ENCODE peak calls at places on chromosomes 5 and 9, in four cellular contexts. K is stomach, I is H1, V is sigmoid colon. H is an unnamed sample.

GRCh38 chr9:15104826-15105420 is 194.7 kb upstream of the FREM1 start:
- DNase-seq in K (no peak), I (peak; percentile 53), V (no peak), H (no peak)

GRCh38 chr9:2676466-2676865 is 40.8 kb upstream of the KCNV2 start:
- DNase-seq in K (peak; percentile 41), I (no peak), V (no peak), H (no peak)

GRCh38 chr5:135139397-135140134 is 105.5 kb upstream of the PITX1 start:
- DNase-seq in K (no peak), I (no peak), V (peak; percentile 73), H (no peak)

GRCh38 chr5:174523311-174524159 is 200.8 kb upstream of the MSX2 start:
- DNase-seq in K (no peak), I (no peak), V (no peak), H (no peak)

GRCh38 chr9:122191519-122191918 is 31.8 kb downstream of the MORN5 start:
- DNase-seq in K (no peak), I (no peak), V (no peak), H (peak; percentile 32)

GRCh38 chr9:71752928-71753327 is 15.4 kb downstream of the CEMIP2 start:
- DNase-seq in K (no peak), I (no peak), V (no peak), H (no peak)

GRCh38 chr9:107848598-107848997 is 359.0 kb upstream of the KLF4 start:
- DNase-seq in K (no peak), I (no peak), V (no peak), H (no peak)

GRCh38 chr9:19231126-19232035 is 888 bp downstream of the DENND4C start:
- DNase-seq in K (peak; percentile 26), I (no peak), V (peak; percentile 69), H (peak; percentile 89)

GRCh38 chr5:98865690-98866089 is 63.1 kb downstream of the CHD1 start:
- DNase-seq in K (no peak), I (no peak), V (no peak), H (no peak)

GRCh38 chr9:134053401-134053871 is 14.4 kb downstream of the BRD3 start:
- DNase-seq in K (no peak), I (no peak), V (peak; percentile 60), H (peak; percentile 68)

GRCh38 chr5:103519550-103519949 is 43.0 kb downstream of the NUDT12 start:
- DNase-seq in K (no peak), I (no peak), V (no peak), H (no peak)

GRCh38 chr9:38308136-38308535 is 84.4 kb upstream of the ALDH1B1 start:
- DNase-seq in K (no peak), I (peak; percentile 7), V (no peak), H (no peak)

GRCh38 chr5:92309336-92309991 is 926.3 kb upstream of the ARRDC3 start:
- DNase-seq in K (no peak), I (no peak), V (no peak), H (no peak)

GRCh38 chr5:14930486-14930885 is 58.9 kb upstream of the ANKH start:
- DNase-seq in K (no peak), I (no peak), V (no peak), H (no peak)

GRCh38 chr5:622359-622758 is 10.2 kb downstream of the CEP72 start:
- DNase-seq in K (no peak), I (no peak), V (peak; percentile 35), H (peak; percentile 50)

GRCh38 chr5:14608169-14608568 is 26.6 kb downstream of the OTULINL start:
- DNase-seq in K (no peak), I (no peak), V (no peak), H (no peak)

GRCh38 chr9:111839387-111839786 is 44.6 kb upstream of the SHOC1 start:
- DNase-seq in K (no peak), I (no peak), V (peak; percentile 71), H (peak; percentile 79)

GRCh38 chr9:100352201-100352726 is 478 bp downstream of the TEX10 start:
- DNase-seq in K (peak; percentile 25), I (no peak), V (peak; percentile 66), H (no peak)

GRCh38 chr5:10825897-10826644 is 65.0 kb upstream of the DAP start:
- DNase-seq in K (no peak), I (peak; percentile 54), V (no peak), H (no peak)

GRCh38 chr9:108117775-108118174 is 628.2 kb upstream of the KLF4 start:
- DNase-seq in K (no peak), I (no peak), V (no peak), H (no peak)

GRCh38 chr5:153753645-153754432 is 263.4 kb downstream of the GRIA1 start:
- DNase-seq in K (no peak), I (no peak), V (no peak), H (no peak)

GRCh38 chr9:4106744-4107143 is 193.1 kb downstream of the GLIS3 start:
- DNase-seq in K (no peak), I (no peak), V (no peak), H (no peak)

GRCh38 chr5:53123702-53124101 is 14.1 kb upstream of the MOCS2 start:
- DNase-seq in K (no peak), I (no peak), V (no peak), H (no peak)

GRCh38 chr5:119810217-119810616 is 180.9 kb downstream of the FAM170A start:
- DNase-seq in K (no peak), I (no peak), V (no peak), H (no peak)
- TF ChIP-seq POLR2AphosphoS5 in K (no peak), I (no peak), V (no peak), H (no peak)

GRCh38 chr5:61357745-61358144 is 25.7 kb downstream of the ZSWIM6 start:
- DNase-seq in K (no peak), I (peak; percentile 59), V (no peak), H (no peak)
- H3K4me1 ChIP-seq in K (peaks cover 10% of the 10 kb centered on the region), I (no peaks in the 10 kb centered on the region), V (peaks cover 48% of the 10 kb centered on the region), H (no peaks in the 10 kb centered on the region)

DNA sequence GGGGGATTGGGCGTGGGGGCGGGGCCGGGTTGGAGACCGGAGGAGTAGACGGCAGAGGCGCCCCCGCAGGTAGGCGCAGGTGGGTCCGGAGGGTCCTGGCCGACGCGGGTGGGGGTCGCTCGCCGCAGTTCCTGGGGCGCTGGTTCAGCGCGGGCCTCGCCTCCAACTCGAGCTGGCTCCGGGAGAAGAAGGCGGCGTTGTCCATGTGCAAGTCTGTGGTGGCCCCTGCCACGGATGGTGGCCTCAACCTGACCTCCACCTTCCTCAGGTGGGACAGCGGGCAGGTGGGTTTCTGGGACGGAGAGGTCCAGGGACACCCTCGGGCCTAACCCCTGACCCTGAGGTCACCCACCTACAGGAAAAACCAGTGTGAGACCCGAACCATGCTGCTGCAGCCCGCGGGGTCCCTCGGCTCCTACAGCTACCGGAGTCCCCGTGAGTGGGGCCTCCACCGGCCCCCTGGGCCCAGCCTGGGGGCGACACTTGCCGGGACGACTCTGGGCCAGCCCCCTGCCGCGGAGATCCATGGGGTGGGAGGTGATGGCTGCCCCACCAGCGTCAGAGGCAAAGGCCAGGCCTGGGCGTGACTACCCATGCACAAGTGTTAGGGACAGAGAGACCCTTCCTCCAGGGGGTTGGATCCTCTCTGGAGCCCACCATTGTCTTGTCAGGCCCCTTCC is 1.7 kb downstream of the PTGDS start:
- DNase-seq in K (no peak), I (no peak), V (no peak), H (no peak)
- TF ChIP-seq CTCF in K (no peak), I (no peak), V (no peak), H (no peak)

GRCh38 chr5:142020122-142020659 is 7.4 kb upstream of the GNPDA1 start:
- DNase-seq in K (no peak), I (no peak), V (no peak), H (no peak)
- TF ChIP-seq POLR2AphosphoS5 in K (no peak), I (no peak), V (no peak), H (no peak)

GRCh38 chr9:125261501-125262216 is at the start of gene GAPVD1:
- DNase-seq in K (peak; percentile 89), I (peak; percentile 94), V (peak; percentile 93), H (peak; percentile 98)

GRCh38 chr9:125258832-125259534 is 2.6 kb upstream of the GAPVD1 start:
- DNase-seq in K (no peak), I (no peak), V (no peak), H (no peak)

GRCh38 chr9:125260564-125260963 is 1.1 kb upstream of the GAPVD1 start:
- DNase-seq in K (no peak), I (no peak), V (no peak), H (no peak)

GRCh38 chr9:125258160-125258559 is 3.5 kb upstream of the GAPVD1 start:
- DNase-seq in K (no peak), I (no peak), V (no peak), H (no peak)

GRCh38 chr9:125262217-125262991 is 778 bp downstream of the GAPVD1 start:
- DNase-seq in K (no peak), I (no peak), V (no peak), H (no peak)
- H3K4me1 ChIP-seq in K (peaks cover 21% of the 10 kb centered on the region), I (no peaks in the 10 kb centered on the region), V (peaks cover 16% of the 10 kb centered on the region), H (peaks cover 24% of the 10 kb centered on the region)

GRCh38 chr5:168686837-168687236 is 107.7 kb upstream of the PANK3 start:
- DNase-seq in K (no peak), I (no peak), V (no peak), H (no peak)

GRCh38 chr5:168685566-168685965 is 106.4 kb upstream of the PANK3 start:
- DNase-seq in K (no peak), I (no peak), V (no peak), H (no peak)

GRCh38 chr5:168683247-168683926 is 104.2 kb upstream of the PANK3 start:
- DNase-seq in K (no peak), I (no peak), V (no peak), H (no peak)

GRCh38 chr5:168681556-168682183 is 102.5 kb upstream of the PANK3 start:
- DNase-seq in K (no peak), I (no peak), V (no peak), H (peak; percentile 83)

DNA sequence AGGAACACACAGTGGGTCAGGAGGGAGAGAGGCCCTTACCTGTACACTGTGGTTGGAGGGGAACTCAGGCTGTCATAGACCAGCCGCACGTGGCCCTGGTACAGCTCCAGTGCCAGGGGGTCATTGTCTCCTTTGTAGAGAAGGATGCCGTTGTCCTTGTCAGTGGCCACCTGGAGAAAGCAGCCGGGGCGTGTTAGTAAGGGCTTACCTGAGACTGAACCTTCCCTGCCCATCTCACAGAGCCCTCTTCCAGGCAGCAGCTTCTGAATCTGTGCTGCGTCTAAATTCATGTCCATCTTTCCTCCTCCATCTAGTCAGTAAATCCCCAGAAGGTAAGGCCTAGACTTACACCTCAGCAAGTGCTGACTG is 104.7 kb upstream of the PANK3 start:
- DNase-seq in K (no peak), I (no peak), V (no peak), H (no peak)
- TF ChIP-seq CTCF in K (no peak), I (no peak), V (no peak), H (no peak)

GRCh38 chr5:82272957-82273356 is 5.2 kb downstream of the RPS23 start:
- DNase-seq in K (no peak), I (peak; percentile 64), V (no peak), H (peak; percentile 79)

GRCh38 chr5:82276800-82277612 is 1.1 kb downstream of the RPS23 start:
- DNase-seq in K (no peak), I (no peak), V (no peak), H (no peak)

GRCh38 chr5:82274343-82275266 is 3.5 kb downstream of the RPS23 start:
- DNase-seq in K (no peak), I (peak; percentile 90), V (no peak), H (peak; percentile 76)

GRCh38 chr5:82277613-82277986 is 554 bp downstream of the RPS23 start:
- DNase-seq in K (no peak), I (no peak), V (no peak), H (no peak)

GRCh38 chr5:82275267-82275664 is 2.9 kb downstream of the RPS23 start:
- DNase-seq in K (no peak), I (no peak), V (no peak), H (no peak)
- TF ChIP-seq POLR2AphosphoS5 in K (no peak), I (peak; percentile 71), V (no peak), H (no peak)